ENCODE peak calls at places on chromosomes 2 and 18, in five cellular contexts. R is GM12864, S is AG09309, W is body of pancreas, T is progenitor cell of endocrine pancreas. H is an unnamed sample.

GRCh38 chr18:13565228-13565627 is 161.1 kb downstream of the FAM210A start:
- DNase-seq in W (no peak), T (no peak), R (no peak), S (no peak), H (no peak)

GRCh38 chr18:77131652-77132368 is 773 bp downstream of the MBP start:
- DNase-seq in W (peak), T (peak), R (no peak), S (no peak), H (no peak)

GRCh38 chr2:109144271-109144670 is 15.3 kb downstream of the SH3RF3 start:
- DNase-seq in W (no peak), R (no peak), T (no peak), S (no peak), H (no peak)

GRCh38 chr2:191321861-191322662 is 76.9 kb downstream of the MYO1B start:
- DNase-seq in R (no peak), T (no peak), W (no peak), S (no peak), H (no peak)

GRCh38 chr2:70561893-70562292 is 8.3 kb upstream of the TGFA start:
- DNase-seq in W (no peak), S (no peak), R (no peak), T (no peak), H (no peak)

GRCh38 chr2:40625849-40626248 is 174.0 kb upstream of the SLC8A1 start:
- DNase-seq in R (no peak), S (peak), T (no peak), W (no peak), H (no peak)

GRCh38 chr18:52903858-52904257 is 563.9 kb downstream of the DCC start:
- DNase-seq in T (peak), R (no peak), W (peak), S (no peak), H (no peak)

GRCh38 chr2:32680937-32681336 is 53.1 kb downstream of the TTC27 start:
- DNase-seq in W (no peak), T (no peak), R (no peak), S (no peak), H (no peak)

GRCh38 chr2:144848404-144848803 is 328.5 kb upstream of the ZEB2 start:
- DNase-seq in T (no peak), R (no peak), W (no peak), S (no peak), H (no peak)

GRCh38 chr2:20106746-20107145 is 55.3 kb upstream of the LAPTM4A start:
- DNase-seq in W (peak), S (no peak), T (peak), R (no peak), H (no peak)

GRCh38 chr18:11387880-11388279 is 221.5 kb upstream of the SLC35G4 start:
- DNase-seq in R (peak), T (no peak), S (no peak), W (peak), H (no peak)

GRCh38 chr2:37635359-37636208 is 35.9 kb downstream of the CDC42EP3 start:
- DNase-seq in R (peak), S (peak), T (no peak), W (no peak), H (peak)

GRCh38 chr2:60106836-60107529 is 446.5 kb downstream of the BCL11A start:
- DNase-seq in T (no peak), W (peak), R (no peak), S (no peak), H (no peak)

GRCh38 chr2:171762879-171763573 is 75.8 kb downstream of the DYNC1I2 start:
- DNase-seq in T (no peak), R (no peak), W (no peak), S (no peak), H (no peak)

GRCh38 chr2:128196026-128196822 is 105.2 kb downstream of the UGGT1 start:
- DNase-seq in R (peak), T (no peak), S (no peak), W (no peak), H (no peak)

GRCh38 chr2:62569907-62570793 is 64.2 kb upstream of the TMEM17 start:
- DNase-seq in T (peak), R (no peak), S (no peak), W (peak), H (no peak)

GRCh38 chr2:53202063-53202462 is 565.5 kb upstream of the CHAC2 start:
- DNase-seq in W (peak), S (peak), R (no peak), T (no peak), H (peak)

GRCh38 chr18:12839526-12840196 is 44.4 kb downstream of the PTPN2 start:
- DNase-seq in S (peak), W (no peak), R (peak), T (no peak), H (no peak)

GRCh38 chr2:231514951-231515297 is 15.3 kb downstream of the NMUR1 start:
- DNase-seq in S (no peak), W (no peak), T (no peak), R (no peak), H (no peak)

GRCh38 chr18:23924813-23925212 is 89.7 kb upstream of the TTC39C start:
- DNase-seq in T (no peak), S (no peak), W (no peak), R (no peak), H (no peak)

GRCh38 chr18:59354731-59355130 is 4.3 kb downstream of the LMAN1 start:
- DNase-seq in R (no peak), S (no peak), W (no peak), T (no peak), H (no peak)

GRCh38 chr2:17976871-17977746 is 98.6 kb downstream of the KCNS3 start:
- DNase-seq in R (no peak), S (peak), T (no peak), W (peak), H (peak)

GRCh38 chr2:99680946-99681345 is 191.1 kb upstream of the REV1 start:
- DNase-seq in R (no peak), W (no peak), S (peak), T (no peak), H (no peak)

GRCh38 chr18:57505231-57505630 is 70.1 kb downstream of the ONECUT2 start:
- DNase-seq in W (no peak), R (no peak), S (no peak), T (no peak), H (no peak)

GRCh38 chr2:120480903-120481445 is 135.0 kb downstream of the INHBB start:
- DNase-seq in T (no peak), S (no peak), W (no peak), R (no peak), H (no peak)

GRCh38 chr2:169001116-169001815 is 29.9 kb downstream of the ABCB11 start:
- DNase-seq in S (no peak), W (no peak), R (no peak), T (no peak), H (no peak)

GRCh38 chr2:96120991-96121390 is 4.6 kb upstream of the ADRA2B start:
- DNase-seq in W (no peak), S (no peak), T (no peak), R (no peak), H (no peak)

GRCh38 chr2:44351088-44351487 is 10.2 kb downstream of the PREPL start:
- DNase-seq in S (no peak), W (no peak), R (no peak), T (no peak), H (no peak)

GRCh38 chr2:149388120-149388816 is 57.9 kb downstream of the LYPD6 start:
- DNase-seq in W (no peak), S (no peak), R (no peak), T (no peak), H (no peak)
- TF ChIP-seq CTCF in W (no peak), S (peak), R (peak), T (peak), H (peak)

GRCh38 chr2:4715065-4715464 is 977.1 kb upstream of the SOX11 start:
- DNase-seq in W (no peak), T (no peak), S (no peak), R (no peak), H (no peak)
- TF ChIP-seq CTCF in W (no peak), T (peak), S (no peak), R (no peak), H (no peak)

GRCh38 chr2:101793277-101793969 is 95.9 kb downstream of the MAP4K4 start:
- DNase-seq in T (no peak), R (no peak), W (no peak), S (no peak), H (no peak)
- TF ChIP-seq CTCF in T (peak), R (no peak), W (no peak), S (peak), H (peak)

GRCh38 chr2:58558866-58559265 is 317.7 kb upstream of the FANCL start:
- DNase-seq in S (no peak), T (no peak), R (no peak), W (no peak), H (no peak)

GRCh38 chr2:58553522-58553921 is 312.4 kb upstream of the FANCL start:
- DNase-seq in W (no peak), R (no peak), S (no peak), T (no peak), H (no peak)

GRCh38 chr2:58557166-58557565 is 316.0 kb upstream of the FANCL start:
- DNase-seq in W (no peak), S (no peak), T (no peak), R (no peak), H (no peak)

GRCh38 chr2:58553937-58554336 is 312.8 kb upstream of the FANCL start:
- DNase-seq in R (no peak), W (no peak), T (no peak), S (no peak), H (no peak)
- TF ChIP-seq CTCF in R (peak), W (peak), T (peak), S (peak), H (peak)

GRCh38 chr2:176136375-176137248 is 7.1 kb downstream of the HOXD8 start:
- DNase-seq in R (no peak), S (no peak), T (no peak), W (no peak), H (no peak)

GRCh38 chr2:176137249-176137573 is 7.7 kb downstream of the HOXD8 start:
- DNase-seq in R (no peak), S (no peak), T (no peak), W (no peak), H (no peak)

GRCh38 chr2:176133366-176133765 is 3.9 kb downstream of the HOXD8 start:
- DNase-seq in R (no peak), S (no peak), T (no peak), W (no peak), H (no peak)

GRCh38 chr2:176134045-176134444 is 4.5 kb downstream of the HOXD8 start:
- DNase-seq in T (no peak), S (no peak), W (no peak), R (no peak), H (no peak)

GRCh38 chr2:176134978-176135575 is 5.6 kb downstream of the HOXD8 start:
- DNase-seq in S (no peak), T (no peak), W (no peak), R (no peak), H (no peak)
- TF ChIP-seq CTCF in S (no peak), T (no peak), W (peak), R (no peak), H (no peak)

GRCh38 chr2:235868224-235868623 is 300.0 kb downstream of the GBX2 start:
- DNase-seq in W (no peak), S (no peak), R (no peak), T (no peak), H (no peak)

GRCh38 chr2:235866373-235866772 is 301.8 kb downstream of the GBX2 start:
- DNase-seq in R (no peak), S (no peak), W (no peak), T (no peak), H (no peak)

GRCh38 chr2:235864311-235864710 is 303.9 kb downstream of the GBX2 start:
- DNase-seq in R (no peak), T (no peak), S (no peak), W (no peak), H (no peak)

GRCh38 chr2:235863414-235863813 is 304.8 kb downstream of the GBX2 start:
- DNase-seq in T (no peak), W (no peak), S (no peak), R (no peak), H (no peak)

GRCh38 chr2:235864746-235865535 is 303.2 kb downstream of the GBX2 start:
- DNase-seq in S (no peak), R (no peak), W (no peak), T (no peak), H (peak)
- TF ChIP-seq CTCF in S (no peak), R (no peak), W (no peak), T (no peak), H (no peak)

DNA sequence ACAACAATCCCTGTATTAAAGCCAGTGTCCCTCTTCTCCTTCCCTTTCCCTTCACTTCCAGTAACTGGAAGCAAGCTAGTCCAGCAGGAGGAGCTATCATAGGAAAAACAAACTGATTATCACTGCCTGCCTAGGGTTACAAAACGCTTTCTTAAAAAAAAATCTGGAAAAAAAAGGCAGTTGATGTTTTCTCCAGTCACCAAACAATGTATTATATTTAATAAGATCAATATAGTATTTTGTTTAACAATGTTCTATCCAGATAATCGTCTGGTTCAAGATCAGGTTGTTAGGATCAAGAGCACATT is 78.8 kb upstream of the ITGB6 start:
- DNase-seq in R (no peak), W (no peak), S (no peak), T (no peak), H (no peak)
- TF ChIP-seq CTCF in R (no peak), W (peak), S (peak), T (peak), H (peak)

DNA sequence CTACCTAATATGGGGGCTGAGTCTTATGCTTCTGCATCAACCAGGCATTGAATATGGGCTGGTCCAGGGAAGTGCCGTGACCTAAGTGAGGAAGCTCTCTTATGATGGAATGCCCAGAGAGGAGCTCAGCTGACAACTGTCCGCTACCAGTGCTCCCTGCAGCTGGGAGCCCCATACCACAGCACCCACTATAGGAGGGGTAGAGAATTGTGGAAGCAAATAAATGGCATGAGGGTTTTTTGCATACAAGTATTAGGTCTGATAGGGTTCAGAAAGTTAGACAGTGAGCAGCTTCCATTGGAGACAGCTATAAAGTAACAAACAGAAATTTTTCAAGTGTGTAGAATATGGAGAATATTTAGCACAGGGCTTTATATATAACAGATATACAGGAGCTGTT is 4.6 kb downstream of the TIMM21 start:
- DNase-seq in R (no peak), S (no peak), T (no peak), W (no peak), H (no peak)
- TF ChIP-seq CTCF in R (no peak), S (peak), T (no peak), W (no peak), H (no peak)

H was measured in BJ.